ENCODE peak calls at places on chromosomes 16 and 17, in seven cellular contexts. L is endodermal cell, I is transverse colon, O is psoas muscle, D is cardiac muscle cell, Q is ovary, X is left ventricle myocardium inferior. V is an unnamed sample.

GRCh38 chr17:38871247-38871991 is 1.6 kb downstream of the LASP1 start:
- DNase-seq in L (peak; percentile 91), I (peak; percentile 91), O (peak; percentile 70), D (peak; percentile 52), Q (peak; percentile 79), X (peak; percentile 50), V (peak; percentile 88)

GRCh38 chr16:1152123-1152638 is 725 bp upstream of the CACNA1H start:
- DNase-seq in L (peak; percentile 80), I (no peak), O (no peak), D (peak; percentile 56), Q (peak; percentile 71), X (no peak), V (no peak)

GRCh38 chr16:81018496-81018895 is 11.5 kb downstream of the CENPN start:
- DNase-seq in L (no peak), I (no peak), O (no peak), D (no peak), Q (no peak), X (no peak), V (no peak)

GRCh38 chr16:47110939-47111338 is 32.8 kb downstream of the NETO2 start:
- DNase-seq in L (no peak), I (no peak), O (no peak), D (no peak), Q (no peak), X (no peak), V (no peak)

GRCh38 chr17:39175695-39176093 is 9.7 kb upstream of the ARL5C start:
- DNase-seq in L (peak; percentile 66), I (no peak), O (peak; percentile 52), D (no peak), Q (no peak), X (no peak), V (no peak)

GRCh38 chr17:10033982-10034381 is 128.9 kb upstream of the RCVRN start:
- DNase-seq in L (no peak), I (no peak), O (no peak), D (no peak), Q (no peak), X (no peak), V (no peak)

GRCh38 chr16:2178321-2179106 is 17.9 kb downstream of the CASKIN1 start:
- DNase-seq in L (peak; percentile 94), I (no peak), O (no peak), D (peak; percentile 38), Q (no peak), X (no peak), V (no peak)

GRCh38 chr17:36722121-36722902 is 120.9 kb downstream of the MRM1 start:
- DNase-seq in L (peak; percentile 90), I (peak; percentile 74), O (peak; percentile 54), D (peak; percentile 87), Q (peak; percentile 47), X (peak; percentile 44), V (peak; percentile 48)

GRCh38 chr17:61574542-61575351 is 16.3 kb downstream of the NACA2 start:
- DNase-seq in L (peak; percentile 82), I (no peak), O (no peak), D (peak; percentile 54), Q (no peak), X (no peak), V (no peak)

GRCh38 chr16:89722392-89723278 is 1.3 kb downstream of the ZNF276 start:
- DNase-seq in L (peak; percentile 78), I (peak; percentile 93), O (peak; percentile 70), D (no peak), Q (no peak), X (peak; percentile 82), V (no peak)

GRCh38 chr16:22098538-22099255 is 6.4 kb downstream of the VWA3A start:
- DNase-seq in L (peak; percentile 61), I (no peak), O (no peak), D (peak; percentile 49), Q (no peak), X (no peak), V (no peak)

GRCh38 chr16:50509521-50510341 is 38.5 kb upstream of the NKD1 start:
- DNase-seq in L (peak; percentile 91), I (peak; percentile 20), O (no peak), D (peak; percentile 8), Q (no peak), X (no peak), V (no peak)

GRCh38 chr16:35574011-35574410 is 2114.6 kb downstream of the TP53TG3F start:
- DNase-seq in L (no peak), I (no peak), O (no peak), D (no peak), Q (no peak), X (no peak), V (no peak)

GRCh38 chr17:4590981-4591453 is 6.7 kb downstream of the SMTNL2 start:
- DNase-seq in L (no peak), I (no peak), O (no peak), D (no peak), Q (no peak), X (no peak), V (no peak)

GRCh38 chr16:3012828-3013420 is at the start of gene CLDN9:
- DNase-seq in L (peak; percentile 88), I (peak; percentile 63), O (no peak), D (peak; percentile 48), Q (no peak), X (no peak), V (no peak)

GRCh38 chr17:66353937-66354401 is 51.6 kb downstream of the PRKCA start:
- DNase-seq in L (no peak), I (no peak), O (no peak), D (no peak), Q (no peak), X (no peak), V (no peak)

GRCh38 chr16:89919535-89920406 is 1.1 kb downstream of the MC1R start:
- DNase-seq in L (no peak), I (no peak), O (no peak), D (no peak), Q (no peak), X (no peak), V (peak; percentile 42)

GRCh38 chr16:85781685-85782370 is 17.5 kb downstream of the EMC8 start:
- DNase-seq in L (no peak), I (peak; percentile 53), O (peak; percentile 51), D (no peak), Q (no peak), X (peak; percentile 63), V (peak; percentile 83)

GRCh38 chr17:31373150-31374082 is 18.1 kb upstream of the RAB11FIP4 start:
- DNase-seq in L (no peak), I (no peak), O (no peak), D (no peak), Q (no peak), X (no peak), V (no peak)

GRCh38 chr17:78915872-78916632 is 9.1 kb downstream of the TIMP2 start:
- DNase-seq in L (no peak), I (peak; percentile 55), O (peak; percentile 71), D (no peak), Q (peak; percentile 58), X (peak; percentile 57), V (no peak)

GRCh38 chr16:87416826-87417471 is 24.8 kb downstream of the MAP1LC3B start:
- DNase-seq in L (no peak), I (peak; percentile 42), O (no peak), D (no peak), Q (peak; percentile 53), X (peak; percentile 25), V (no peak)

GRCh38 chr17:6753565-6753964 is 2.3 kb upstream of the XAF1 start:
- DNase-seq in L (no peak), I (no peak), O (no peak), D (no peak), Q (no peak), X (no peak), V (no peak)

GRCh38 chr16:50276128-50276444 is 9.7 kb downstream of the ADCY7 start:
- DNase-seq in L (no peak), I (no peak), O (no peak), D (no peak), Q (no peak), X (no peak), V (no peak)

GRCh38 chr17:39632153-39632941 is 4.6 kb upstream of the STARD3 start:
- DNase-seq in L (peak; percentile 63), I (peak; percentile 93), O (no peak), D (no peak), Q (no peak), X (no peak), V (no peak)

GRCh38 chr17:9905902-9906301 is 831 bp upstream of the RCVRN start:
- DNase-seq in L (peak; percentile 94), I (no peak), O (peak; percentile 54), D (peak; percentile 35), Q (no peak), X (peak; percentile 49), V (no peak)

GRCh38 chr16:75000481-75001081 is 1.8 kb downstream of the ZNRF1 start:
- DNase-seq in L (peak; percentile 66), I (no peak), O (no peak), D (peak; percentile 29), Q (no peak), X (no peak), V (no peak)

GRCh38 chr17:40862985-40863733 is 3.9 kb downstream of the KRT12 start:
- DNase-seq in L (peak; percentile 99), I (no peak), O (no peak), D (peak; percentile 24), Q (no peak), X (no peak), V (no peak)

GRCh38 chr17:81849457-81849856 is 10.9 kb downstream of the P4HB start:
- DNase-seq in L (no peak), I (no peak), O (no peak), D (no peak), Q (no peak), X (no peak), V (no peak)
- H3K27ac ChIP-seq in L (no peak overlapping the region), I (no peak overlapping the region), O (no peak overlapping the region), D (no peak overlapping the region), Q (no peak overlapping the region), X (no peak overlapping the region), V (no peak overlapping the region)

GRCh38 chr17:62995377-62995885 is 29.4 kb downstream of the TANC2 start:
- DNase-seq in L (peak; percentile 79), I (peak; percentile 29), O (no peak), D (peak; percentile 40), Q (no peak), X (no peak), V (no peak)
- H3K27me3 ChIP-seq in L (no peaks in the 10 kb centered on the region), I (no peaks in the 10 kb centered on the region), O (no peaks in the 10 kb centered on the region), D (no peaks in the 10 kb centered on the region), Q (no peaks in the 10 kb centered on the region), X (no peaks in the 10 kb centered on the region), V (no peaks in the 10 kb centered on the region)

DNA sequence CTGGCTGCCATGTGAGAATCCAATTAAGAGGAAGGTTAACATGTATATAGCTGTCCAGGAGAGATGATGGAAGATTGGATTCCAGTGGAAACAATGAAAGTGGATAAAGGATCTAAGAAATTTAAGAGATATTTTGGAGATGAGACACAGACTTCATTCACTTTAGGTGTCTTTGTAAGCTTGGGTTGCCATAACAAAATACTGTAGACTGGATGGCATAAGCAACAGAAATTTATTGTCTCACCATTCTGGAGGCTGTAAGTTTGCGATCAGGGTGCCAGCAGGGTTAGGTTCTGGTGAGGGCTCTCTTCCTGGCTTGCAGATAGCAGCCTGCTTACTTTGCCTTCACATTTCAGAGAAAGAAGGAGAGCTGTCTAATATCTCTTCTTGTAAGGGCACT is 155.9 kb upstream of the MYOCD start:
- DNase-seq in L (no peak), I (no peak), O (no peak), D (no peak), Q (no peak), X (no peak), V (no peak)
- H3K27ac ChIP-seq in L (no peak overlapping the region), I (no peak overlapping the region), O (no peak overlapping the region), D (no peak overlapping the region), Q (no peak overlapping the region), X (no peak overlapping the region), V (no peak overlapping the region)

DNA sequence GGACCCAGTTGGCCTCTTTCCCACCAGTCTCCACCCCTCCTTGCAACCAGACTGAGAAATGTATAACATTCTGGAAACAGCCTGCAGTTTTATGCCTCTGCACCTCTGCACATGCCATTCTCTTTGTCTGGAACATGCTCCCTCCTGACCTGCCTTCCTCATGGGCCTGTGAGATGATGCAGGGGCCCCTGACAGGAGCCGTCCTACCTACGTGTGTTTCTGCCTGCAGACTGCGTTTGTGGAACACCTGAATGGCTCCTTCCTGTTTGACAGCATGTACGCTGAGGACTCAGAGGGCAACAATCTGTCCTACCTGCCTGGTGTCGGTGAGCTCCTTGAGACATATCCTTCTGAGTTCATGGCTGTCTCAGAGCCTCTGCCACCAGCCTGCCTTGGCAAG is 22.1 kb downstream of the DRC3 start:
- DNase-seq in L (no peak), I (no peak), O (no peak), D (no peak), Q (no peak), X (no peak), V (no peak)
- H3K27me3 ChIP-seq in L (no peaks in the 10 kb centered on the region), I (no peaks in the 10 kb centered on the region), O (no peaks in the 10 kb centered on the region), D (no peaks in the 10 kb centered on the region), Q (no peaks in the 10 kb centered on the region), X (no peaks in the 10 kb centered on the region), V (no peaks in the 10 kb centered on the region)